ENCODE peak calls at places on chromosomes 2 and 18, in nine cellular contexts. H is thoracic aorta, J is neuronal stem cell, C is K562, Q is AG04450, Z is A549, A is GM12865, Y is GM12864, G is OCI-LY7. R is an unnamed sample.

GRCh38 chr18:6543330-6543908 is 128.7 kb upstream of the L3MBTL4 start:
- DNase-seq in H (no peak), J (no peak), C (no peak), Q (no peak), Z (peak), A (peak), Y (no peak), G (peak), R (peak)

GRCh38 chr2:26970928-26971627 is 641 bp downstream of the MAPRE3 start:
- DNase-seq in H (no peak), J (peak), C (no peak), Q (no peak), Z (no peak), A (no peak), Y (no peak), G (no peak), R (no peak)

GRCh38 chr2:35298493-35298892 is 1057.1 kb upstream of the CRIM1 start:
- DNase-seq in H (peak), J (no peak), C (no peak), Q (no peak), Z (peak), A (no peak), Y (no peak), G (no peak), R (no peak)

GRCh38 chr2:204705243-204705971 is 160.1 kb downstream of the PARD3B start:
- DNase-seq in H (no peak), J (no peak), C (no peak), Q (no peak), Z (no peak), A (no peak), Y (no peak), G (no peak), R (no peak)

GRCh38 chr2:239827511-239827865 is 197.7 kb downstream of the NDUFA10 start:
- DNase-seq in H (no peak), J (no peak), C (no peak), Q (no peak), Z (no peak), A (no peak), Y (no peak), G (no peak), R (no peak)

GRCh38 chr2:10935953-10936942 is 24.5 kb downstream of the KCNF1 start:
- DNase-seq in H (no peak), J (no peak), C (peak), Q (peak), Z (peak), A (no peak), Y (no peak), G (no peak), R (no peak)

GRCh38 chr2:169667583-169667982 is 26.6 kb downstream of the CFAP210 start:
- DNase-seq in H (no peak), J (no peak), C (no peak), Q (no peak), Z (no peak), A (no peak), Y (no peak), G (no peak), R (no peak)

GRCh38 chr2:229511524-229511923 is 202.8 kb downstream of the DNER start:
- DNase-seq in H (no peak), J (no peak), C (no peak), Q (no peak), Z (no peak), A (no peak), Y (no peak), G (no peak), R (no peak)

GRCh38 chr18:27845897-27846296 is 331.0 kb downstream of the CDH2 start:
- DNase-seq in H (no peak), J (no peak), C (no peak), Q (no peak), Z (no peak), A (no peak), Y (no peak), G (no peak), R (peak)

GRCh38 chr2:205115516-205115915 is 566.8 kb upstream of the NRP2 start:
- DNase-seq in H (no peak), J (no peak), C (no peak), Q (no peak), Z (no peak), A (no peak), Y (no peak), G (no peak), R (no peak)

GRCh38 chr18:76621782-76622495 is 126.9 kb upstream of the ZNF516 start:
- DNase-seq in H (no peak), J (no peak), C (no peak), Q (no peak), Z (no peak), A (no peak), Y (no peak), G (no peak), R (no peak)

GRCh38 chr18:453399-453798 is 47.1 kb downstream of the COLEC12 start:
- DNase-seq in H (no peak), J (no peak), C (no peak), Q (no peak), Z (no peak), A (no peak), Y (no peak), G (no peak), R (no peak)

GRCh38 chr2:41024806-41025205 is 572.9 kb upstream of the SLC8A1 start:
- DNase-seq in H (no peak), J (no peak), C (no peak), Q (no peak), Z (no peak), A (no peak), Y (no peak), G (no peak), R (no peak)

GRCh38 chr2:21256006-21256405 is 132.2 kb downstream of the TDRD15 start:
- DNase-seq in H (no peak), J (no peak), C (no peak), Q (no peak), Z (peak), A (peak), Y (no peak), G (peak), R (no peak)

GRCh38 chr2:124879615-124880014 is 854.5 kb downstream of the CNTNAP5 start:
- DNase-seq in H (no peak), J (no peak), C (no peak), Q (no peak), Z (no peak), A (no peak), Y (no peak), G (no peak), R (no peak)

GRCh38 chr2:150425121-150425559 is 62.3 kb downstream of the RND3 start:
- DNase-seq in H (no peak), J (peak), C (no peak), Q (no peak), Z (no peak), A (no peak), Y (no peak), G (no peak), R (no peak)

GRCh38 chr18:59426855-59427254 is 67.8 kb upstream of the LMAN1 start:
- DNase-seq in H (no peak), J (no peak), C (no peak), Q (no peak), Z (no peak), A (no peak), Y (no peak), G (no peak), R (no peak)

GRCh38 chr2:207617011-207617671 is 8.1 kb downstream of the METTL21A start:
- DNase-seq in H (no peak), J (no peak), C (no peak), Q (peak), Z (peak), A (no peak), Y (no peak), G (no peak), R (no peak)

GRCh38 chr2:33491685-33492084 is 15.2 kb downstream of the RASGRP3 start:
- DNase-seq in H (no peak), J (no peak), C (no peak), Q (no peak), Z (no peak), A (peak), Y (no peak), G (peak), R (no peak)

GRCh38 chr2:214497489-214497888 is 86.6 kb downstream of the VWC2L start:
- DNase-seq in H (no peak), J (no peak), C (no peak), Q (no peak), Z (no peak), A (no peak), Y (no peak), G (no peak), R (no peak)

GRCh38 chr2:3681625-3682024 is 21.8 kb upstream of the DCDC2C start:
- DNase-seq in H (no peak), J (no peak), C (no peak), Q (no peak), Z (no peak), A (no peak), Y (no peak), G (no peak), R (no peak)

GRCh38 chr18:21298351-21298750 is 56.3 kb downstream of the GREB1L start:
- DNase-seq in H (no peak), J (no peak), C (no peak), Q (no peak), Z (no peak), A (no peak), Y (no peak), G (no peak), R (no peak)

GRCh38 chr2:19818039-19818438 is 83.7 kb downstream of the TTC32 start:
- DNase-seq in H (no peak), J (no peak), C (no peak), Q (no peak), Z (no peak), A (no peak), Y (no peak), G (no peak), R (no peak)

GRCh38 chr2:204863351-204863750 is 318.1 kb downstream of the PARD3B start:
- DNase-seq in H (no peak), J (no peak), C (no peak), Q (peak), Z (no peak), A (no peak), Y (no peak), G (no peak), R (no peak)

GRCh38 chr2:234957533-234958135 is 5.8 kb downstream of the SH3BP4 start:
- DNase-seq in H (no peak), J (no peak), C (no peak), Q (no peak), Z (no peak), A (no peak), Y (no peak), G (no peak), R (no peak)

GRCh38 chr2:46131-46470 is 204 bp downstream of the FAM110C start:
- DNase-seq in H (no peak), J (peak), C (no peak), Q (no peak), Z (no peak), A (no peak), Y (no peak), G (no peak), R (no peak)

GRCh38 chr2:45342-46130 is 769 bp downstream of the FAM110C start:
- DNase-seq in H (no peak), J (no peak), C (no peak), Q (no peak), Z (no peak), A (no peak), Y (no peak), G (no peak), R (no peak)

GRCh38 chr2:44748-45341 is 1.5 kb downstream of the FAM110C start:
- DNase-seq in H (no peak), J (no peak), C (no peak), Q (no peak), Z (no peak), A (no peak), Y (no peak), G (no peak), R (no peak)

GRCh38 chr2:46471-47345 is at the start of gene FAM110C:
- DNase-seq in H (peak), J (peak), C (no peak), Q (no peak), Z (no peak), A (no peak), Y (no peak), G (no peak), R (no peak)

DNA sequence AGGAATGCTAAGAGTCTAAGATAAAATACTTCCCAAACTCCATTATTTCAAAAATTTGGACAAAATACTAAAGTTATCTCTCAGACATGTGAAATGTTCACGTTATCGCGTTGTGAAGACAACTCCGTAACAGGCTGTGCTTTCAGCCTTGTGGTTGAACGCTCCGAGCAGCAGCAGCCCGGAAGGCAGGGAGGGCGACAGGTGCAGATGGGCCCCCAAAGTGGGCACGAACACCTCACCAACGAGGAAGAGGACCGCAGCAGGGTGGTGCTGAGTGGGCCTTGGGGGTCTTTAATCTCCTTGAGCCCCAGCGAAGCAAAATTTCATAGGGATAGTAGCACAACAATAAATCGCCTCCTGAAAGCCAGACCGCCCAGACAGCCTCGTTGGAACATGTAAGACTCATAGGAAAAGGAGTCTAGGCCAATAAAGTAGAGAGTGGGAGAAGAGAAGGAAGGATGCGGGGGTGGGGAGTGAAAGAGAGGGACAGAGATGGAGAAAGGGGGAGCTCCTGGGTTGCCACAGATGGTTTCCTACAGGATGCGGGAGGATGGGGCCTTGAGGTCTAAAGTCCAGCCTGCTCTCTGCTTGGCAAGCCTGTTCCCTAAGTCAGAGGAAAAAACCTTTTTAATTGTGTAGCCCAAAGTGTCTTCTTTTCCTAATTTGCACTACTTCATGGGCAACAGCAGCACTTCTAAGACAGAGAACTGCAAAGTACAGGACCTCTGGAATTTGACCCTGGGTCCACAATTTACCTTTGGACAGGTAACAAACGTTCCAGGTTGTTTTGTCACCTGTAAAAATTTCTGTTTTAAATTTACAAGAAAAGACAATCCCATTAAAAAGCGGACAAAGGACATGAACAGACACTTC is 1.3 kb upstream of the FAM110C start:
- DNase-seq in H (no peak), J (no peak), C (no peak), Q (no peak), Z (no peak), A (no peak), Y (no peak), G (no peak), R (peak)
- H3K4me3 ChIP-seq in H (peak), J (peak), C (no peak), Q (no peak), Z (no peak), A (no peak), Y (no peak), G (no peak), R (peak)

GRCh38 chr2:101473911-101474751 is 781 bp downstream of the RFX8 start:
- DNase-seq in H (no peak), J (peak), C (no peak), Q (no peak), Z (no peak), A (no peak), Y (no peak), G (no peak), R (peak)
- H3K4me3 ChIP-seq in H (peak), J (no peak), C (no peak), Q (peak), Z (no peak), A (no peak), Y (peak), G (no peak), R (peak)

GRCh38 chr2:122955761-122956160 is 1069.3 kb upstream of the CNTNAP5 start:
- DNase-seq in H (no peak), J (no peak), C (no peak), Q (no peak), Z (no peak), A (no peak), Y (no peak), G (no peak), R (no peak)

DNA sequence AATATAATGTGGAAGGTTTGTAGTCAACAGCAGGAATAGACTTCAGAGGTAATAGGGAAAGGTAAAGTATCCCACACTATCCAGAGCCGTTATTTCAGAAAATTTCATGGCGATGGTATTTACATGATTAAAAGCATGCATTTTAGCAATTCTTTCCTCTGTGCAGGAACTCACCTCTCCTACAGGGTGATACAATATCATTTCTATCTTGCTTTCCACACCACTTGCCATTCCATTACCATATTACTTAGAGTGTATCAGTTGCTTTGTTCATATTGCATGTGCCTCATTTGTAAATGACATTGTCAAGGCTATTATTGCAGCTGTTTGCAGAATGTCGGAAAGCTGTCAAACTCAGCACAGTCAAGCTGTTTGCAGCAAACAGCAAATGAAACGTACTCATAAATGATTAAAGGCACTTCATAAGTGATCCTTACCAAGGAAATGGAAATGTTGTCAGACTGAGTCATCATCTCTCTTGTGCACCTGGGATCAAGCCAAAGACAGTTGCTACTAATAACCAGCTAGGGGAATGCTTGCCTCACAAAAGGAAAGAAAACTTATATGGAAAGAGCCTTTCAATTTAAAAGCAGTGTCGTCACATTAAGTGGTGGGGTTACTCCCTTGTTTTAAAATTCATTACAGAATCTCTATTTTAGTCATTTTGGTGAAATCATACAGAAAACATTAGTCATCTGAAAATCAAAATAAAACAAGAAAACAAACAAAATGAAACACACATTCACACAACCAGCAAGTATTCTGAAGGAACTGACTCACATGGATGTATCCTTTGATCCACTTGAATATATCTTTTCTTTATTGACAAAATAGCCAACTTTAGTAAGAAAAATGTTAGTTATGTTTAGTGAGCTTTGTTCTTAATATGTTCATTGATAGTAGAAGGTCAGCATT is 1064.1 kb upstream of the CNTNAP5 start:
- DNase-seq in H (no peak), J (no peak), C (no peak), Q (no peak), Z (peak), A (no peak), Y (no peak), G (no peak), R (no peak)
- H3K4me3 ChIP-seq in H (no peak), J (no peak), C (no peak), Q (no peak), Z (no peak), A (no peak), Y (no peak), G (no peak), R (no peak)

GRCh38 chr2:23664069-23664788 is 262.7 kb downstream of the ATAD2B start:
- DNase-seq in H (no peak), J (no peak), C (no peak), Q (no peak), Z (no peak), A (no peak), Y (no peak), G (no peak), R (no peak)
- H3K4me3 ChIP-seq in H (peak), J (no peak), C (no peak), Q (no peak), Z (no peak), A (no peak), Y (no peak), G (no peak), R (no peak)

R was measured in Jurkat, Clone E6-1.